ENCODE peak calls at places on chromosomes 1 and 21, in six cellular contexts. X is thoracic aorta; E is astrocyte; F is adrenal gland; V is CD4-positive, alpha-beta T cell; I is vagina. C is an unnamed sample.
A peak's percentile ranks its signal among the peaks of the same experiment; 100 is the strongest.

GRCh38 chr1:215872658-215873057 is 305.6 kb downstream of the KCTD3 start:
- DNase-seq in X (no peak), E (no peak), F (no peak), V (no peak), I (no peak), C (no peak)

GRCh38 chr21:40567511-40567910 is 279.4 kb downstream of the DSCAM start:
- DNase-seq in X (no peak), E (no peak), F (no peak), V (no peak), I (no peak), C (no peak)

GRCh38 chr1:183824295-183824694 is 19.4 kb downstream of the RGL1 start:
- DNase-seq in X (no peak), E (no peak), F (no peak), V (no peak), I (no peak), C (no peak)

GRCh38 chr1:29960156-29960755 is 723.9 kb downstream of the PTPRU start:
- DNase-seq in X (no peak), E (no peak), F (no peak), V (no peak), I (no peak), C (no peak)

GRCh38 chr1:151993734-151994496 is at the start of gene S100A10:
- DNase-seq in X (peak; percentile 46), E (peak; percentile 55), F (peak; percentile 81), V (peak; percentile 80), I (no peak), C (peak; percentile 81)

GRCh38 chr1:164774413-164774812 is 215.4 kb downstream of the PBX1 start:
- DNase-seq in X (no peak), E (no peak), F (no peak), V (no peak), I (no peak), C (no peak)

GRCh38 chr1:10122926-10123325 is 87.4 kb upstream of the KIF1B start:
- DNase-seq in X (no peak), E (peak; percentile 91), F (no peak), V (no peak), I (no peak), C (no peak)

GRCh38 chr1:64664287-64664686 is 80.6 kb upstream of the RAVER2 start:
- DNase-seq in X (no peak), E (peak; percentile 6), F (no peak), V (no peak), I (no peak), C (no peak)

GRCh38 chr1:67759692-67760029 is 73.6 kb downstream of the GNG12 start:
- DNase-seq in X (no peak), E (peak; percentile 48), F (no peak), V (no peak), I (no peak), C (no peak)

GRCh38 chr1:22563671-22564612 is 653 bp downstream of the EPHA8 start:
- DNase-seq in X (no peak), E (no peak), F (no peak), V (no peak), I (no peak), C (no peak)

GRCh38 chr1:2968471-2968881 is 52.8 kb upstream of the ACTRT2 start:
- DNase-seq in X (no peak), E (no peak), F (no peak), V (peak; percentile 8), I (no peak), C (no peak)

DNA sequence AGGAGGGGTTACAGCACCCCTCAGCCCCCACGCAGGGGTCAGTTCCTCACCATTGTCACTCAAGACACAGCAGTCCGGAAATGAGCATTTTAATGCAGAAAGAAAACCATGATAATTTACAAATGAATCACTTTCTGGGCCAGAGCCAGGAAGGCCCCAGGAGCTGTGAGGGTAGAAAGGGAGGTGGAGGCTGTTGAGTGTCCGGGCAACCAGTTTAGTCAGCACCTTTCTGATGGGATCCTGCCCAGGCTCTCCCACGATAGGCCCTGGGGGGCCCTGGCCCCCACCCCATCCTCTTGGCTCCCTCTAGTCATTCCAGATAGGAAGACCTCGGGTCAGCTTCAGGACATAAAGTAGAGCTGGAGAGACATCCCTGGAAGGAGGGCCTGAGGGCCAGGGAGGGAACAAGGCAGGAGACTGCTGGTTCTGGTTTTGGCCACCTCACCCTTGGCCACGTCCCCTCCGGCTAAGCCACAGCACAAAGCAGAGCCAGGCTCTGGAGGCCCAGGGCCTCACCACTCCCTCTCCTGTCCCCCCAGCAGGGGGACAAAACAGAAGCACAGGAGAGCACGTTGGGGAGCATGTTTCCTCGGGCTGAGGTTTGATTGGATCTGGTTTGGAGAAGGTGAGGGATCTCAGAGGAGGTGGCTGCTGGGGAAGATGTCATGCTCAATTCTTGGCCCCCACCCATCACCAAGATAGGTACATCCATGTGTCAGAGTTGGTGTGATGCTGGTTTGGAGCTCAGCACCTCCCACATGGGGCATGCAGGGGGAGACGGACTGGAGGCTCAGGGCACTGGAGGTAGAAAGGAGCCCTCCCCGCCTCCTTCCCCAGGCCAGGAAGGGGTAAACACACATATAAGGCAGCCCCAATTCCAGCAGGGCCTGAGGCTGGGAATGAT is 20.6 kb downstream of the ETNK2 start:
- DNase-seq in X (no peak), E (peak; percentile 82), F (peak; percentile 60), V (no peak), I (no peak), C (no peak)
- TF ChIP-seq CTCF in X (no peak), E (peak; percentile 15), F (no peak), V (no peak), I (no peak), C (no peak)

GRCh38 chr1:112304612-112305011 is 91.4 kb upstream of the CTTNBP2NL start:
- DNase-seq in X (no peak), E (no peak), F (no peak), V (no peak), I (no peak), C (no peak)
- H3K27me3 ChIP-seq in X (no peaks in the 10 kb centered on the region), E (peaks cover 4% of the 10 kb centered on the region), F (no peaks in the 10 kb centered on the region), V (no peaks in the 10 kb centered on the region), I (no peaks in the 10 kb centered on the region), C (no peaks in the 10 kb centered on the region)

GRCh38 chr1:208209286-208209685 is 34.9 kb downstream of the PLXNA2 start:
- DNase-seq in X (no peak), E (no peak), F (no peak), V (no peak), I (no peak), C (no peak)
- H3K27ac ChIP-seq in X (peak overlapping the region; percentile 82), E (no peak overlapping the region), F (no peak overlapping the region), V (no peak overlapping the region), I (no peak overlapping the region), C (no peak overlapping the region)

GRCh38 chr1:23848673-23849616 is 19.1 kb downstream of the FUCA1 start:
- DNase-seq in X (no peak), E (no peak), F (no peak), V (no peak), I (no peak), C (no peak)

GRCh38 chr1:23854568-23854967 is 13.5 kb downstream of the FUCA1 start:
- DNase-seq in X (no peak), E (no peak), F (no peak), V (no peak), I (no peak), C (no peak)
- TF ChIP-seq CTCF in X (no peak), E (peak; percentile 16), F (no peak), V (no peak), I (no peak), C (no peak)

GRCh38 chr1:228472655-228473054 is 14.5 kb upstream of the RNF187 start:
- DNase-seq in X (no peak), E (peak; percentile 23), F (no peak), V (no peak), I (no peak), C (no peak)

GRCh38 chr1:228474507-228474906 is 12.7 kb upstream of the RNF187 start:
- DNase-seq in X (no peak), E (no peak), F (no peak), V (no peak), I (no peak), C (no peak)

GRCh38 chr1:228478912-228479665 is 8.1 kb upstream of the RNF187 start:
- DNase-seq in X (no peak), E (no peak), F (no peak), V (no peak), I (no peak), C (no peak)

GRCh38 chr1:228478326-228478725 is 8.9 kb upstream of the RNF187 start:
- DNase-seq in X (no peak), E (no peak), F (no peak), V (no peak), I (no peak), C (no peak)

GRCh38 chr1:228477263-228477662 is 9.9 kb upstream of the RNF187 start:
- DNase-seq in X (no peak), E (no peak), F (no peak), V (no peak), I (no peak), C (no peak)
- H3K27me3 ChIP-seq in X (no peaks in the 10 kb centered on the region), E (peaks cover 9% of the 10 kb centered on the region), F (no peaks in the 10 kb centered on the region), V (no peaks in the 10 kb centered on the region), I (no peaks in the 10 kb centered on the region), C (no peaks in the 10 kb centered on the region)

C was measured in CD8-positive, alpha-beta T cell.